ENCODE peak calls at places on chromosome 10, in six cellular contexts. One of them, this sample, is unnamed.

GRCh38 chr10:51215956-51216834 is 141.9 kb downstream of the PRKG1 start:
- DNase-seq in anterior cingulate cortex: no peak
- DNase-seq in activated CD4-positive, alpha-beta memory T cell treated with anti-CD3 and anti-CD28 coated beads, Interleukin-2, amount 10 ng/mL, durations not matched to agents 7 days and 5 days: no peak
- DNase-seq in AG04450: no peak
- DNase-seq in nucleus accumbens: no peak
- DNase-seq in left cardiac atrium: no peak
- DNase-seq in this sample: no peak

GRCh38 chr10:72108811-72109618 is 20.7 kb upstream of the SPOCK2 start:
- DNase-seq in anterior cingulate cortex: no peak
- DNase-seq in activated CD4-positive, alpha-beta memory T cell treated with anti-CD3 and anti-CD28 coated beads, Interleukin-2, amount 10 ng/mL, durations not matched to agents 7 days and 5 days: no peak
- DNase-seq in AG04450: no peak
- DNase-seq in nucleus accumbens: no peak
- DNase-seq in left cardiac atrium: no peak
- DNase-seq in this sample: no peak

GRCh38 chr10:132742167-132742836 is 43.6 kb downstream of the NKX6-2 start:
- DNase-seq in anterior cingulate cortex: no peak
- DNase-seq in activated CD4-positive, alpha-beta memory T cell treated with anti-CD3 and anti-CD28 coated beads, Interleukin-2, amount 10 ng/mL, durations not matched to agents 7 days and 5 days: no peak
- DNase-seq in AG04450: no peak
- DNase-seq in nucleus accumbens: no peak
- DNase-seq in left cardiac atrium: no peak
- DNase-seq in this sample: no peak

GRCh38 chr10:84291389-84291788 is 37.0 kb upstream of the CCSER2 start:
- DNase-seq in anterior cingulate cortex: no peak
- DNase-seq in activated CD4-positive, alpha-beta memory T cell treated with anti-CD3 and anti-CD28 coated beads, Interleukin-2, amount 10 ng/mL, durations not matched to agents 7 days and 5 days: no peak
- DNase-seq in AG04450: no peak
- DNase-seq in nucleus accumbens: no peak
- DNase-seq in left cardiac atrium: no peak
- DNase-seq in this sample: no peak

GRCh38 chr10:75660833-75661232 is 229.4 kb downstream of the LRMDA start:
- DNase-seq in anterior cingulate cortex: no peak
- DNase-seq in activated CD4-positive, alpha-beta memory T cell treated with anti-CD3 and anti-CD28 coated beads, Interleukin-2, amount 10 ng/mL, durations not matched to agents 7 days and 5 days: no peak
- DNase-seq in AG04450: no peak
- DNase-seq in nucleus accumbens: no peak
- DNase-seq in left cardiac atrium: no peak
- DNase-seq in this sample: no peak

GRCh38 chr10:95289003-95289920 is 1.5 kb downstream of the PDLIM1 start:
- DNase-seq in anterior cingulate cortex: no peak
- DNase-seq in activated CD4-positive, alpha-beta memory T cell treated with anti-CD3 and anti-CD28 coated beads, Interleukin-2, amount 10 ng/mL, durations not matched to agents 7 days and 5 days: no peak
- DNase-seq in AG04450: no peak
- DNase-seq in nucleus accumbens: no peak
- DNase-seq in left cardiac atrium: no peak
- DNase-seq in this sample: no peak

GRCh38 chr10:119279441-119279840 is 72.1 kb downstream of the GRK5 start:
- DNase-seq in anterior cingulate cortex: no peak
- DNase-seq in activated CD4-positive, alpha-beta memory T cell treated with anti-CD3 and anti-CD28 coated beads, Interleukin-2, amount 10 ng/mL, durations not matched to agents 7 days and 5 days: no peak
- DNase-seq in AG04450: no peak
- DNase-seq in nucleus accumbens: no peak
- DNase-seq in left cardiac atrium: no peak
- DNase-seq in this sample: no peak

GRCh38 chr10:227014-227413 is 91.8 kb downstream of the ZMYND11 start:
- DNase-seq in anterior cingulate cortex: no peak
- DNase-seq in activated CD4-positive, alpha-beta memory T cell treated with anti-CD3 and anti-CD28 coated beads, Interleukin-2, amount 10 ng/mL, durations not matched to agents 7 days and 5 days: no peak
- DNase-seq in AG04450: no peak
- DNase-seq in nucleus accumbens: no peak
- DNase-seq in left cardiac atrium: no peak
- DNase-seq in this sample: no peak

GRCh38 chr10:74874649-74875048 is 48.2 kb downstream of the KAT6B start:
- DNase-seq in anterior cingulate cortex: no peak
- DNase-seq in activated CD4-positive, alpha-beta memory T cell treated with anti-CD3 and anti-CD28 coated beads, Interleukin-2, amount 10 ng/mL, durations not matched to agents 7 days and 5 days: no peak
- DNase-seq in AG04450: no peak
- DNase-seq in nucleus accumbens: no peak
- DNase-seq in left cardiac atrium: no peak
- DNase-seq in this sample: no peak

GRCh38 chr10:61271127-61271780 is 181.9 kb downstream of the TMEM26 start:
- DNase-seq in anterior cingulate cortex: no peak
- DNase-seq in activated CD4-positive, alpha-beta memory T cell treated with anti-CD3 and anti-CD28 coated beads, Interleukin-2, amount 10 ng/mL, durations not matched to agents 7 days and 5 days: no peak
- DNase-seq in AG04450: peak; percentile 37
- DNase-seq in nucleus accumbens: no peak
- DNase-seq in left cardiac atrium: no peak
- DNase-seq in this sample: no peak

GRCh38 chr10:112280205-112280921 is 2.8 kb upstream of the TECTB start:
- DNase-seq in anterior cingulate cortex: no peak
- DNase-seq in activated CD4-positive, alpha-beta memory T cell treated with anti-CD3 and anti-CD28 coated beads, Interleukin-2, amount 10 ng/mL, durations not matched to agents 7 days and 5 days: no peak
- DNase-seq in AG04450: no peak
- DNase-seq in nucleus accumbens: no peak
- DNase-seq in left cardiac atrium: no peak
- DNase-seq in this sample: no peak

GRCh38 chr10:96714031-96714590 is 6.2 kb downstream of the PIK3AP1 start:
- DNase-seq in anterior cingulate cortex: no peak
- DNase-seq in activated CD4-positive, alpha-beta memory T cell treated with anti-CD3 and anti-CD28 coated beads, Interleukin-2, amount 10 ng/mL, durations not matched to agents 7 days and 5 days: no peak
- DNase-seq in AG04450: no peak
- DNase-seq in nucleus accumbens: no peak
- DNase-seq in left cardiac atrium: no peak
- DNase-seq in this sample: no peak

GRCh38 chr10:67520924-67521520 is 175.0 kb downstream of the CTNNA3 start:
- DNase-seq in anterior cingulate cortex: peak; percentile 9
- DNase-seq in activated CD4-positive, alpha-beta memory T cell treated with anti-CD3 and anti-CD28 coated beads, Interleukin-2, amount 10 ng/mL, durations not matched to agents 7 days and 5 days: peak; percentile 29
- DNase-seq in AG04450: peak; percentile 10
- DNase-seq in nucleus accumbens: peak; percentile 55
- DNase-seq in left cardiac atrium: no peak
- DNase-seq in this sample: no peak

GRCh38 chr10:16948335-16948734 is 131.1 kb upstream of the RSU1 start:
- DNase-seq in anterior cingulate cortex: no peak
- DNase-seq in activated CD4-positive, alpha-beta memory T cell treated with anti-CD3 and anti-CD28 coated beads, Interleukin-2, amount 10 ng/mL, durations not matched to agents 7 days and 5 days: peak; percentile 28
- DNase-seq in AG04450: no peak
- DNase-seq in nucleus accumbens: no peak
- DNase-seq in left cardiac atrium: no peak
- DNase-seq in this sample: peak; percentile 77

GRCh38 chr10:68665841-68666240 is 55.2 kb upstream of the CCAR1 start:
- DNase-seq in anterior cingulate cortex: no peak
- DNase-seq in activated CD4-positive, alpha-beta memory T cell treated with anti-CD3 and anti-CD28 coated beads, Interleukin-2, amount 10 ng/mL, durations not matched to agents 7 days and 5 days: no peak
- DNase-seq in AG04450: peak; percentile 4
- DNase-seq in nucleus accumbens: no peak
- DNase-seq in left cardiac atrium: no peak
- DNase-seq in this sample: no peak

GRCh38 chr10:61159253-61159652 is 215.3 kb upstream of the RHOBTB1 start:
- DNase-seq in anterior cingulate cortex: no peak
- DNase-seq in activated CD4-positive, alpha-beta memory T cell treated with anti-CD3 and anti-CD28 coated beads, Interleukin-2, amount 10 ng/mL, durations not matched to agents 7 days and 5 days: no peak
- DNase-seq in AG04450: no peak
- DNase-seq in nucleus accumbens: no peak
- DNase-seq in left cardiac atrium: no peak
- DNase-seq in this sample: no peak

GRCh38 chr10:22335204-22335956 is 9.9 kb upstream of the SPAG6 start:
- DNase-seq in anterior cingulate cortex: peak; percentile 25
- DNase-seq in activated CD4-positive, alpha-beta memory T cell treated with anti-CD3 and anti-CD28 coated beads, Interleukin-2, amount 10 ng/mL, durations not matched to agents 7 days and 5 days: peak; percentile 76
- DNase-seq in AG04450: no peak
- DNase-seq in nucleus accumbens: no peak
- DNase-seq in left cardiac atrium: peak; percentile 50
- DNase-seq in this sample: peak; percentile 88

GRCh38 chr10:130215076-130215917 is 79.1 kb downstream of the GLRX3 start:
- DNase-seq in anterior cingulate cortex: no peak
- DNase-seq in activated CD4-positive, alpha-beta memory T cell treated with anti-CD3 and anti-CD28 coated beads, Interleukin-2, amount 10 ng/mL, durations not matched to agents 7 days and 5 days: no peak
- DNase-seq in AG04450: no peak
- DNase-seq in nucleus accumbens: no peak
- DNase-seq in left cardiac atrium: no peak
- DNase-seq in this sample: peak; percentile 52

GRCh38 chr10:32271617-32272016 is 75.3 kb downstream of the EPC1 start:
- DNase-seq in anterior cingulate cortex: no peak
- DNase-seq in activated CD4-positive, alpha-beta memory T cell treated with anti-CD3 and anti-CD28 coated beads, Interleukin-2, amount 10 ng/mL, durations not matched to agents 7 days and 5 days: no peak
- DNase-seq in AG04450: no peak
- DNase-seq in nucleus accumbens: no peak
- DNase-seq in left cardiac atrium: no peak
- DNase-seq in this sample: no peak

GRCh38 chr10:17617031-17617911 is at the start of gene HACD1:
- DNase-seq in anterior cingulate cortex: peak; percentile 43
- DNase-seq in activated CD4-positive, alpha-beta memory T cell treated with anti-CD3 and anti-CD28 coated beads, Interleukin-2, amount 10 ng/mL, durations not matched to agents 7 days and 5 days: peak; percentile 64
- DNase-seq in AG04450: peak; percentile 8
- DNase-seq in nucleus accumbens: peak; percentile 36
- DNase-seq in left cardiac atrium: peak; percentile 77
- DNase-seq in this sample: peak; percentile 87

GRCh38 chr10:25808372-25808771 is 125.7 kb upstream of the MYO3A start:
- DNase-seq in anterior cingulate cortex: no peak
- DNase-seq in activated CD4-positive, alpha-beta memory T cell treated with anti-CD3 and anti-CD28 coated beads, Interleukin-2, amount 10 ng/mL, durations not matched to agents 7 days and 5 days: no peak
- DNase-seq in AG04450: no peak
- DNase-seq in nucleus accumbens: peak; percentile 22
- DNase-seq in left cardiac atrium: no peak
- DNase-seq in this sample: no peak

GRCh38 chr10:115963848-115964247 is 309.2 kb downstream of the GFRA1 start:
- DNase-seq in anterior cingulate cortex: no peak
- DNase-seq in activated CD4-positive, alpha-beta memory T cell treated with anti-CD3 and anti-CD28 coated beads, Interleukin-2, amount 10 ng/mL, durations not matched to agents 7 days and 5 days: no peak
- DNase-seq in AG04450: no peak
- DNase-seq in nucleus accumbens: no peak
- DNase-seq in left cardiac atrium: no peak
- DNase-seq in this sample: no peak

GRCh38 chr10:79449181-79450146 is 4.0 kb upstream of the ZCCHC24 start:
- DNase-seq in anterior cingulate cortex: no peak
- DNase-seq in activated CD4-positive, alpha-beta memory T cell treated with anti-CD3 and anti-CD28 coated beads, Interleukin-2, amount 10 ng/mL, durations not matched to agents 7 days and 5 days: no peak
- DNase-seq in AG04450: no peak
- DNase-seq in nucleus accumbens: no peak
- DNase-seq in left cardiac atrium: no peak
- DNase-seq in this sample: no peak

GRCh38 chr10:47116445-47116844 is 183.6 kb upstream of the GDF10 start:
- DNase-seq in anterior cingulate cortex: no peak
- DNase-seq in activated CD4-positive, alpha-beta memory T cell treated with anti-CD3 and anti-CD28 coated beads, Interleukin-2, amount 10 ng/mL, durations not matched to agents 7 days and 5 days: no peak
- DNase-seq in AG04450: peak; percentile 43
- DNase-seq in nucleus accumbens: no peak
- DNase-seq in left cardiac atrium: no peak
- DNase-seq in this sample: no peak

GRCh38 chr10:84988011-84988410 is 659.6 kb downstream of the CCSER2 start:
- DNase-seq in anterior cingulate cortex: no peak
- DNase-seq in activated CD4-positive, alpha-beta memory T cell treated with anti-CD3 and anti-CD28 coated beads, Interleukin-2, amount 10 ng/mL, durations not matched to agents 7 days and 5 days: no peak
- DNase-seq in AG04450: no peak
- DNase-seq in nucleus accumbens: no peak
- DNase-seq in left cardiac atrium: no peak
- DNase-seq in this sample: no peak

GRCh38 chr10:33453081-33453850 is 118.8 kb upstream of the NRP1 start:
- DNase-seq in anterior cingulate cortex: no peak
- DNase-seq in activated CD4-positive, alpha-beta memory T cell treated with anti-CD3 and anti-CD28 coated beads, Interleukin-2, amount 10 ng/mL, durations not matched to agents 7 days and 5 days: no peak
- DNase-seq in AG04450: no peak
- DNase-seq in nucleus accumbens: no peak
- DNase-seq in left cardiac atrium: no peak
- DNase-seq in this sample: no peak

GRCh38 chr10:125531470-125531869 is 151.5 kb downstream of the TEX36 start:
- DNase-seq in anterior cingulate cortex: no peak
- DNase-seq in activated CD4-positive, alpha-beta memory T cell treated with anti-CD3 and anti-CD28 coated beads, Interleukin-2, amount 10 ng/mL, durations not matched to agents 7 days and 5 days: no peak
- DNase-seq in AG04450: no peak
- DNase-seq in nucleus accumbens: no peak
- DNase-seq in left cardiac atrium: no peak
- DNase-seq in this sample: no peak

GRCh38 chr10:131781076-131781475 is 119.7 kb upstream of the PPP2R2D start:
- DNase-seq in anterior cingulate cortex: no peak
- DNase-seq in activated CD4-positive, alpha-beta memory T cell treated with anti-CD3 and anti-CD28 coated beads, Interleukin-2, amount 10 ng/mL, durations not matched to agents 7 days and 5 days: no peak
- DNase-seq in AG04450: no peak
- DNase-seq in nucleus accumbens: no peak
- DNase-seq in left cardiac atrium: no peak
- DNase-seq in this sample: no peak

GRCh38 chr10:51297438-51297837 is 223.2 kb downstream of the PRKG1 start:
- DNase-seq in anterior cingulate cortex: no peak
- DNase-seq in activated CD4-positive, alpha-beta memory T cell treated with anti-CD3 and anti-CD28 coated beads, Interleukin-2, amount 10 ng/mL, durations not matched to agents 7 days and 5 days: no peak
- DNase-seq in AG04450: no peak
- DNase-seq in nucleus accumbens: no peak
- DNase-seq in left cardiac atrium: no peak
- DNase-seq in this sample: no peak

GRCh38 chr10:60238408-60239100 is 151.1 kb downstream of the ANK3 start:
- DNase-seq in anterior cingulate cortex: no peak
- DNase-seq in activated CD4-positive, alpha-beta memory T cell treated with anti-CD3 and anti-CD28 coated beads, Interleukin-2, amount 10 ng/mL, durations not matched to agents 7 days and 5 days: no peak
- DNase-seq in AG04450: peak; percentile 30
- DNase-seq in nucleus accumbens: peak; percentile 23
- DNase-seq in left cardiac atrium: no peak
- DNase-seq in this sample: no peak

GRCh38 chr10:11440250-11441150 is 170.9 kb downstream of the USP6NL start:
- DNase-seq in anterior cingulate cortex: no peak
- DNase-seq in activated CD4-positive, alpha-beta memory T cell treated with anti-CD3 and anti-CD28 coated beads, Interleukin-2, amount 10 ng/mL, durations not matched to agents 7 days and 5 days: peak; percentile 24
- DNase-seq in AG04450: no peak
- DNase-seq in nucleus accumbens: peak; percentile 25
- DNase-seq in left cardiac atrium: no peak
- DNase-seq in this sample: no peak